ENCODE peak calls at places on chromosome 2, in five cellular contexts. T is fibroblast of the aortic adventitia, D is stomach, P is SK-N-SH, S is dorsolateral prefrontal cortex. A is an unnamed sample.
A peak's percentile ranks its signal among the peaks of the same experiment; 100 is the strongest.

GRCh38 chr2:191231995-191232394 is 13.2 kb upstream of the MYO1B start:
- DNase-seq in T (peak; percentile 62), S (no peak), P (no peak), D (no peak), A (no peak)

GRCh38 chr2:219619235-219619634 is 8.2 kb upstream of the SLC4A3 start:
- DNase-seq in T (no peak), D (no peak), P (no peak), S (no peak), A (no peak)

GRCh38 chr2:20444113-20444992 is 2.5 kb upstream of the RHOB start:
- DNase-seq in S (no peak), P (no peak), D (peak; percentile 25), T (peak; percentile 89), A (no peak)

GRCh38 chr2:151727593-151728552 is 6.4 kb downstream of the NEB start:
- DNase-seq in S (no peak), T (no peak), D (no peak), P (no peak), A (no peak)

GRCh38 chr2:20291106-20291564 is 59.5 kb downstream of the PUM2 start:
- DNase-seq in T (peak; percentile 83), D (peak; percentile 55), P (peak; percentile 79), S (no peak), A (peak; percentile 40)

GRCh38 chr2:144300632-144301031 is 219.3 kb downstream of the ZEB2 start:
- DNase-seq in P (no peak), T (no peak), D (no peak), S (no peak), A (no peak)

GRCh38 chr2:21820271-21820670 is 696.5 kb downstream of the TDRD15 start:
- DNase-seq in D (no peak), T (no peak), S (no peak), P (no peak), A (no peak)

GRCh38 chr2:113024730-113025129 is 19.5 kb downstream of the IL36A start:
- DNase-seq in S (no peak), T (no peak), D (no peak), P (no peak), A (no peak)

GRCh38 chr2:129319422-129319717 is 660.1 kb upstream of the RAB6C start:
- DNase-seq in P (no peak), D (no peak), S (no peak), T (no peak), A (no peak)

GRCh38 chr2:177302552-177302951 is 38.0 kb upstream of the NFE2L2 start:
- DNase-seq in T (no peak), P (no peak), D (no peak), S (no peak), A (no peak)

GRCh38 chr2:177306550-177306949 is 42.0 kb upstream of the NFE2L2 start:
- DNase-seq in S (no peak), D (no peak), P (no peak), T (peak; percentile 88), A (no peak)

GRCh38 chr2:177298191-177298590 is 33.7 kb upstream of the NFE2L2 start:
- DNase-seq in T (peak; percentile 24), D (no peak), P (no peak), S (no peak), A (peak; percentile 44)

DNA sequence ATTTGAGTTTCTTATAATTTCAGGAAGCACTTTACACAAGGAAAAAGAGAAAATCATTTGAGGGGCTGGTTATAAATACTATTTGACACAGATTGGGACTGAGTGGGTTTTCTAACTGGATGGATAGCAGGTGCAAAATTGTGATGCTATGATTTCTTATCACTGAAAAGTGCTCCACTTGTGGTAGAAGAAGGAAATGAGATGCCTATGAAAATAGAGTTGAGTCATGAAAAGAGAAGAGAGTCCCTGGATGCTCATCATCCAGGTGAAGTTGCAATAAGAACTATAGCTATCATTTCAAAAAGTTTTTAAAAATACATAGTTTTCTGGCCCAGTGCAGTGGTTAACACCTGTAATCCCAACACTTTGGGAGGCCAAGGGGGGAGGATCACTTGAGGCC is 39.4 kb upstream of the NFE2L2 start:
- DNase-seq in P (no peak), T (no peak), D (no peak), S (no peak), A (no peak)
- TF ChIP-seq CTCF in P (no peak), T (no peak), D (no peak), S (no peak), A (no peak)

GRCh38 chr2:224982226-224982625 is 60.0 kb downstream of the DOCK10 start:
- DNase-seq in D (no peak), T (peak; percentile 58), P (peak; percentile 36), S (peak; percentile 80), A (no peak)
- H3K4me3 ChIP-seq in D (peak overlapping the region; percentile 14), T (peak overlapping the region; percentile 54), P (peak overlapping the region; percentile 57), S (peak overlapping the region; percentile 38), A (no peak overlapping the region)

GRCh38 chr2:48016620-48017019 is 110.3 kb upstream of the FBXO11 start:
- DNase-seq in D (no peak), T (no peak), P (peak; percentile 3), S (no peak), A (no peak)
- TF ChIP-seq CTCF in D (no peak), T (no peak), P (peak; percentile 42), S (no peak), A (peak; percentile 28)

DNA sequence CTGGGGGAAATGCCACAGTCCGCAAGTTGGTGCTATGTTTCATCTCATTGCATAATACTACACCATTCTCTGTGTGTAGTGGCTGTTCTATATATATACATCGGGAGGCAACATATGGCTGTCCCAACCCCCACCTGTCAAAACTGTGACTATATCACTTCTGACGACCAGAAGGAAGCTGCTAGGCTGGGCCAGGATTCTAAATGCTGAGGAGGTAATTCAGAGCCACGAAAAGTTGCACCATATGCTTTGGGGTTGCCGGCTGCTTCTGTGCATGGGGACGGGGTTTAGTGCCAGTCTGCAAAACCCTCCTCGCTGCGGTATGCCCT is 117.3 kb downstream of the MSH2 start:
- DNase-seq in P (peak; percentile 54), D (no peak), S (peak; percentile 62), T (no peak), A (no peak)
- H3K4me3 ChIP-seq in P (peak overlapping the region; percentile 60), D (peak overlapping the region; percentile 60), S (peak overlapping the region; percentile 54), T (peak overlapping the region; percentile 63), A (no peak overlapping the region)

DNA sequence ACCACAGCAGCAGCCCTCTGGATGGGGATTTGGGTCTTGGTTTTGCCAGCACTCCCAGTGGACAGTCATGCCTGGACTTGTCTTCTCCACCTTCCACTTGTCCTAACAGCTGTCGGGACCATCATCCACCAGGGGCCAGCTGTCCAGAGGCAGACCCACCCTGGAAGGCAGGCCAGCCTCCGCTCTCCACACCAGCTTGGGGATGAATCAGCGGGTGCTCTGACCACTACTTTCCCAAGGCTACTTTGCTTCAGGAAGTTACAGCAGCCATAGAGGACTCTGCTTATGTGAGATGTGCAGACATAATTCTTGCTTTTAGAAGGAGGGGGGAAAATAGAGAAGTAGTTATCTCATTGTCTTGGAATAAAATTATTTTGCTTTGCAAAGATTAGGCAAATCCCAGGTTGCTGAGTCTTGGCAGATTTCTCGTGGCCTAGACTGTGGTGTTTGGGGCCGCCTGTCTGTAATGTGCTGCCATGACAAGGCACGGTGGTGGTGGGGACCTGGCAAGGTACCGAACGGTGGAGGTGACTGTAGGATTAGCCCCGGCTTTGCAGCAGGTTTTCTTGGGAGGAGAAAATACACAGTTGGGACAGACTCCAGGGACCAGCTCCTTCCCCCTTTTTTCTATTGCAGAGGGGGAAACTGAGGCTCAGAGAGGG is 148.7 kb downstream of the AGAP1 start:
- DNase-seq in S (no peak), D (no peak), T (peak; percentile 72), P (peak; percentile 25), A (no peak)
- TF ChIP-seq CTCF in S (no peak), D (no peak), T (peak; percentile 79), P (no peak), A (no peak)

GRCh38 chr2:229564300-229564907 is 150.0 kb downstream of the DNER start:
- DNase-seq in P (no peak), T (no peak), S (no peak), D (no peak), A (no peak)

GRCh38 chr2:229566380-229566779 is 148.0 kb downstream of the DNER start:
- DNase-seq in S (no peak), D (no peak), P (no peak), T (no peak), A (no peak)

GRCh38 chr2:229562472-229563127 is 151.8 kb downstream of the DNER start:
- DNase-seq in S (no peak), T (no peak), P (no peak), D (no peak), A (no peak)

GRCh38 chr2:229563388-229563787 is 151.0 kb downstream of the DNER start:
- DNase-seq in T (no peak), P (no peak), D (no peak), S (no peak), A (no peak)
- H3K4me3 ChIP-seq in T (no peak overlapping the region), P (no peak overlapping the region), D (no peak overlapping the region), S (no peak overlapping the region), A (no peak overlapping the region)

GRCh38 chr2:237600205-237600846 is 9.8 kb upstream of the RAB17 start:
- DNase-seq in T (peak; percentile 81), P (peak; percentile 49), D (peak; percentile 55), S (no peak), A (no peak)
- TF ChIP-seq CTCF in T (peak; percentile 55), P (no peak), D (no peak), S (no peak), A (peak; percentile 37)

GRCh38 chr2:195899226-195899625 is 169.4 kb downstream of the DNAH7 start:
- DNase-seq in T (peak; percentile 51), P (no peak), S (no peak), D (no peak), A (no peak)
- H3K4me3 ChIP-seq in T (no peak overlapping the region), P (no peak overlapping the region), S (no peak overlapping the region), D (no peak overlapping the region), A (no peak overlapping the region)

GRCh38 chr2:15042824-15043223 is 410.3 kb downstream of the LRATD1 start:
- DNase-seq in P (no peak), D (peak; percentile 38), T (peak; percentile 51), S (no peak), A (peak; percentile 92)
- TF ChIP-seq CTCF in P (no peak), D (no peak), T (no peak), S (no peak), A (no peak)